ENCODE peak calls at places on chromosome 2, in seven cellular contexts. Y, U, O, C, G, E and T are unnamed samples.

GRCh38 chr2:8265827-8266226 is 416.0 kb upstream of the ID2 start:
- DNase-seq in Y (no peak), U (no peak), O (no peak), C (no peak), G (no peak), E (no peak), T (no peak)

GRCh38 chr2:15766911-15767597 is 173.3 kb upstream of the MYCN start:
- DNase-seq in Y (no peak), U (no peak), O (no peak), C (no peak), G (no peak), E (no peak), T (no peak)

GRCh38 chr2:31886700-31887099 is 124.1 kb downstream of the MEMO1 start:
- DNase-seq in Y (no peak), U (no peak), O (peak; percentile 6), C (no peak), G (no peak), E (no peak), T (no peak)

GRCh38 chr2:97857553-97857952 is 138.2 kb downstream of the TMEM131 start:
- DNase-seq in Y (no peak), U (peak; percentile 32), O (no peak), C (no peak), G (no peak), E (no peak), T (no peak)

GRCh38 chr2:132975490-132976105 is 305.6 kb upstream of the LYPD1 start:
- DNase-seq in Y (no peak), U (no peak), O (no peak), C (no peak), G (no peak), E (no peak), T (no peak)

GRCh38 chr2:44268259-44268649 is 7.0 kb upstream of the SLC3A1 start:
- DNase-seq in Y (no peak), U (no peak), O (peak; percentile 86), C (no peak), G (no peak), E (no peak), T (no peak)

GRCh38 chr2:202278036-202278760 is 12.6 kb downstream of the NOP58 start:
- DNase-seq in Y (no peak), U (no peak), O (peak; percentile 51), C (no peak), G (no peak), E (no peak), T (peak; percentile 50)

GRCh38 chr2:42888846-42889245 is 96.5 kb upstream of the HAAO start:
- DNase-seq in Y (no peak), U (no peak), O (no peak), C (no peak), G (no peak), E (no peak), T (no peak)

GRCh38 chr2:16821696-16822095 is 156.1 kb upstream of the CYRIA start:
- DNase-seq in Y (no peak), U (peak; percentile 87), O (peak; percentile 10), C (no peak), G (no peak), E (no peak), T (no peak)

GRCh38 chr2:167769020-167769419 is 478.4 kb downstream of the STK39 start:
- DNase-seq in Y (no peak), U (no peak), O (no peak), C (no peak), G (no peak), E (no peak), T (no peak)